ENCODE peak calls at places on chromosome 17, in five cellular contexts. Y is PC-9, K is sigmoid colon, A is cardiac muscle cell, T is fibroblast of lung. M is an unnamed sample.

GRCh38 chr17:83192161-83192788 is 112.9 kb downstream of the METRNL start:
- DNase-seq in Y (no peak), K (peak; percentile 79), A (no peak), T (peak; percentile 58), M (no peak)

GRCh38 chr17:37725021-37725585 is 19.8 kb downstream of the HNF1B start:
- DNase-seq in Y (no peak), K (no peak), A (no peak), T (no peak), M (no peak)

GRCh38 chr17:46192211-46192483 is 1.1 kb downstream of the KANSL1 start:
- DNase-seq in Y (no peak), K (no peak), A (no peak), T (no peak), M (no peak)

GRCh38 chr17:11705111-11705510 is 106.8 kb downstream of the DNAH9 start:
- DNase-seq in Y (no peak), K (no peak), A (no peak), T (no peak), M (no peak)

GRCh38 chr17:49577978-49578893 is 2.6 kb downstream of the NXPH3 start:
- DNase-seq in Y (no peak), K (no peak), A (no peak), T (no peak), M (no peak)

GRCh38 chr17:51060396-51060795 is 60.3 kb downstream of the SPAG9 start:
- DNase-seq in Y (peak; percentile 58), K (no peak), A (no peak), T (no peak), M (no peak)

GRCh38 chr17:68759343-68760140 is 158.4 kb upstream of the FAM20A start:
- DNase-seq in Y (peak; percentile 80), K (peak; percentile 94), A (peak; percentile 89), T (peak; percentile 86), M (peak; percentile 95)

GRCh38 chr17:40857535-40857934 is 9.5 kb downstream of the KRT12 start:
- DNase-seq in Y (no peak), K (no peak), A (no peak), T (peak; percentile 16), M (no peak)

GRCh38 chr17:59298512-59298911 is 32.9 kb upstream of the YPEL2 start:
- DNase-seq in Y (peak; percentile 50), K (no peak), A (no peak), T (no peak), M (no peak)

DNA sequence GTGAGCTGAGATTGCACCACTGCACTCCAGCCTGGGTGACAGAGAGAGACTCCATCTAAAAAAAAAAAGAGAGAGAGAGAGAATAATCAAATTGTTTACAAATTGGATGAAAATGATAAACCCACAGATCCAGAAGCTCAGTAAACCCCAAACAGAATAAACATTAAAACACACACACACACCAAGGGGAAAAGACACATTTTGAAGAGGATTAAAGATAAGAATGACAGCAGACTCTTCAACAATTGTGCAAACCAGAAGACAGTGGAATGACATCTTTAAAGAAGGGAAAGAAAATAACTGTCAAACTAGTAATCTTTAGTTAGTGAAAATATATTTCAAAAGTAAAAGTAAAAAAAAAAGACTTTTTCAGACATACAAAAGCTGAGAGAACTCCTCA is 64.4 kb upstream of the RPL38 start:
- DNase-seq in Y (no peak), K (no peak), A (no peak), T (no peak), M (no peak)
- H3K9me3 ChIP-seq in Y (peaks cover 4% of the 10 kb centered on the region), K (peaks cover 4% of the 10 kb centered on the region), A (no peaks in the 10 kb centered on the region), T (no peaks in the 10 kb centered on the region), M (peaks cover 10% of the 10 kb centered on the region)

GRCh38 chr17:33144837-33145236 is 148.3 kb downstream of the ASIC2 start:
- DNase-seq in Y (no peak), K (no peak), A (no peak), T (no peak), M (no peak)
- H3K9me3 ChIP-seq in Y (no peaks in the 10 kb centered on the region), K (no peaks in the 10 kb centered on the region), A (no peaks in the 10 kb centered on the region), T (no peaks in the 10 kb centered on the region), M (no peaks in the 10 kb centered on the region)

GRCh38 chr17:7352559-7352889 is 562 bp downstream of the KCTD11 start:
- DNase-seq in Y (no peak), K (no peak), A (no peak), T (no peak), M (no peak)

GRCh38 chr17:7355053-7355452 is at the start of gene TMEM95:
- DNase-seq in Y (peak; percentile 25), K (peak; percentile 78), A (no peak), T (no peak), M (peak; percentile 35)

GRCh38 chr17:7352910-7353635 is 1.1 kb downstream of the KCTD11 start:
- DNase-seq in Y (no peak), K (no peak), A (no peak), T (no peak), M (no peak)

GRCh38 chr17:7356072-7356549 is 1.2 kb downstream of the TMEM95 start:
- DNase-seq in Y (peak; percentile 58), K (peak; percentile 90), A (peak; percentile 79), T (peak; percentile 52), M (peak; percentile 86)

DNA sequence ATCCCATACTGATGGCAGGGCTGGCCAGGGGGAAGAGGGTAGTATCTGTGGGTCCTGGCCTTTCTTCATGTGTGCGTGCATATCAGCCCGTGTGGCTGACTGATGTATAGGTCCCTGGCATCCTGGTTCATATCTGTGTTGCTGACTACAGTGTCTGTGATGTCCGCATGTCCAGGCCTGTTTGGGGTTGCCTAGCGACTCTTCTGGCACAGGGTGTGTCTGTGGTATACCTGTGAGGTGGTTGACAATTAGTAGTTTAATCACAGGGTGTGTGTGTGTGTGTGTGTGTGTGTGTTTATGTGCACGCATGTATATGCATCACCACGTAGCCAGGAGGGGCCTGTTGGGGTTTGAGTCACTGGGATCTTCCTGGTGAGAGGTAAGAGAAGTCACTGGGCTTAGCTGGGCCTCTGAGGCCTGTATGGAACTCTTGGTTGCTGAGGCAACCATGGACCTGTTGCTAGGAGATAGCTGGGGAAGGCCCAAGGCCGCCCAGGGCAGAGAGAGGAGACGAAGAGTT is 634 bp upstream of the TMEM95 start:
- DNase-seq in Y (peak; percentile 36), K (no peak), A (peak; percentile 36), T (peak; percentile 70), M (no peak)
- H3K9me3 ChIP-seq in Y (no peaks in the 10 kb centered on the region), K (no peaks in the 10 kb centered on the region), A (no peaks in the 10 kb centered on the region), T (no peaks in the 10 kb centered on the region), M (no peaks in the 10 kb centered on the region)

DNA sequence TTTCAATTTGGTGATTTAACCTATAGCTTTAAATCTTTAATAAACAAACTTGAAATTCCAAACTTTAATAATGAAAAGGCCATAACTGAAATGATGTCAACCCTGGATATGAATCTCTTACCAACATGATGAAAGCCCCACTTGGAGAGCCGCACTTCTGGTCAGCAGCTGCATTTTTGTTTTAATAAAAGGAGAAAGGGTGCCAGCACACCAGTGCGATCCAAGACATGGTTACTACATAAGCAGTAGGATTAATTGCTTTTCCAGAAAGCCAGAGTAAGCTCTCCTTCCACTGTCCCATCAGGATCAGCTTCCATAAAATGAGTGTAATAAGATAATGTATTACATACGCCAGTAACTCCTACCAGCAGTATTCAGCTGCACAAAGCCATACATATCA is 26.2 kb upstream of the NACA2 start:
- DNase-seq in Y (no peak), K (no peak), A (no peak), T (no peak), M (no peak)
- H3K9me3 ChIP-seq in Y (peaks cover 25% of the 10 kb centered on the region), K (no peaks in the 10 kb centered on the region), A (no peaks in the 10 kb centered on the region), T (no peaks in the 10 kb centered on the region), M (no peaks in the 10 kb centered on the region)

GRCh38 chr17:22484826-22485225 is 792.5 kb downstream of the KCNJ18 start:
- DNase-seq in Y (no peak), K (no peak), A (no peak), T (no peak), M (no peak)

GRCh38 chr17:22492331-22492730 is 800.0 kb downstream of the KCNJ18 start:
- DNase-seq in Y (no peak), K (no peak), A (no peak), T (no peak), M (no peak)

DNA sequence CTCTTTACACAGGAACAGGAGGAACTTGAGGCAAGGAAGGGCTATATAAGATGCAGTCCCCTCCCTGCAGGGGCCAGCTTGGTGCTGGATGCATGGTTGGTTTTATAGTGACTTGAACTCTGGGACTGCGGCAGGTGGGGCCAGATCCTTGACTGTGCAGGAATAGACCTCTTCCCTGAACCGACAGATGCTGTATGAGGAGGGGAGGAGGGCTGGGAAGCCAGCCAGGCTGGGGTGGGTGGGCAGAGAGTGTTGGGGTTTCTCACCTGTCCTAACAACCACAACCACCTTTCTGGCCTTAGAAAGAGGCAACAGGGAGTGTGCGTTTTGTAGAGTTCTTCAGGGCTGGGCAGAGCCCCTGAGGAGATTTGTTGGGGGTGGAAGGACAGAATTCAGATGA is 798.1 kb downstream of the KCNJ18 start:
- DNase-seq in Y (no peak), K (no peak), A (no peak), T (no peak), M (no peak)
- H3K9me3 ChIP-seq in Y (no peaks in the 10 kb centered on the region), K (peaks cover 8% of the 10 kb centered on the region), A (peaks cover 4% of the 10 kb centered on the region), T (no peaks in the 10 kb centered on the region), M (no peaks in the 10 kb centered on the region)

DNA sequence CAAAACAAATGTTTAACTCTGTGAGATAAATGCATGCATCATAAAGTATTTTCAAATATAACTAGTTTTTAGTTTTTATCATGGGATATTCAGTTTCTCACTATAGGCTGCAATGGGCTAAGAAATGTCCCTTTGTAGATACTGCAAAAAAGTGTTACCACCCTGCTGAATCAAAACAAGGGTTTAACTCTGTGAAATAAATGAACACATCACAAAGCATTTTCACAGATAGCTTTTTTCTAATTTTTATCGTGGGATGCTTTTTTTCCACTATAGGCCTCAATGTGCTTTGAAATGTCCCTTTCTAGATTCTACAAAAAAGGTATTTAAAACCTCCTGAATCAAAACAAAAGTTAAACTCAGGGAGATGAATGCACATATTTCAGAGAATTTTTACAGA is 541.1 kb downstream of the KCNJ18 start:
- DNase-seq in Y (no peak), K (no peak), A (no peak), T (no peak), M (no peak)
- H3K9me3 ChIP-seq in Y (no peaks in the 10 kb centered on the region), K (no peaks in the 10 kb centered on the region), A (no peaks in the 10 kb centered on the region), T (no peaks in the 10 kb centered on the region), M (no peaks in the 10 kb centered on the region)

DNA sequence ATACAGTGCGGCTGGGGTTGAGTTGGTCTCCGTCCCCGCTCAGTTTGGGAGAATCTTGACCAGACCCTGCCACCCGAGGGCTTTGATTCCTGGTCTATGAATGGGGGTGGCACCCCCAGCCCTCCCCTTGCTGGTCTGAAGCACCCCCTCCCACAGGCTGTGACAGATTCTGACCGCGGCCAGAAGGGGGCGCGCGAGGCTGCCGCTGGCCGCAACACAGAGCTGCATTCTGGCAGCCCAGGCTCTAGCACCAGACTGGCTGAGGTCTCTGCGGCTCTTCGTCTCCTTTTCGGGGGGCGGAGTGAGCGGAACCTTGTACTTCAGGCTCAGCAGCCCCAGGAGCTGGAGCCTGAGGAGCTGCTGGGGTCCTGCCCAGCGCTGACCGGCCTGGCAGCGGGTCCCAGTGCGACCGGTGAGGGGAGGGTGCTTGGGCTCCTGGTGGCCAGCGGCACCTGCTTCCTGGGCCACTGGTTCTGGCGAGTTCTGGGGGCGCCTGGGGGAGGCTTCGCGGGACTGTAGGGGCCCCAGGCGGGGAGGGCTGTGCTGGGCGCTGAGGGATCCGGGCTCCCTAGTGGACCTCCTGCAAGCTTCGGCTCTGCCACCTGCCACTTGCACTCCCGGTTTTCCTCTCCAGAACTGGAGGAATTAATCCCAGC is 1011.6 kb downstream of the KCNJ18 start:
- DNase-seq in Y (no peak), K (peak; percentile 59), A (no peak), T (no peak), M (no peak)
- H3K9me3 ChIP-seq in Y (no peaks in the 10 kb centered on the region), K (no peaks in the 10 kb centered on the region), A (no peaks in the 10 kb centered on the region), T (no peaks in the 10 kb centered on the region), M (no peaks in the 10 kb centered on the region)

GRCh38 chr17:74228326-74228978 is 15.1 kb downstream of the TTYH2 start:
- DNase-seq in Y (peak; percentile 62), K (no peak), A (no peak), T (no peak), M (no peak)
- H3K9me3 ChIP-seq in Y (no peaks in the 10 kb centered on the region), K (no peaks in the 10 kb centered on the region), A (no peaks in the 10 kb centered on the region), T (no peaks in the 10 kb centered on the region), M (no peaks in the 10 kb centered on the region)